ENCODE peak calls at places on chromosome 20, in seven cellular contexts. K is adipocyte, D is epithelial cell of esophagus, B is left lung, L is dorsolateral prefrontal cortex, F is colonic mucosa, P is foreskin fibroblast. I is an unnamed sample.

GRCh38 chr20:6651016-6651415 is 116.5 kb upstream of the BMP2 start:
- DNase-seq in K (no peak), D (peak), B (no peak), L (no peak), F (no peak), P (peak), I (no peak)

GRCh38 chr20:60765821-60766403 is 486.1 kb upstream of the CDH4 start:
- DNase-seq in K (no peak), D (no peak), B (no peak), L (no peak), F (no peak), P (no peak), I (no peak)

GRCh38 chr20:50303573-50304500 is 113.2 kb downstream of the CEBPB start:
- DNase-seq in K (peak), D (peak), B (no peak), L (peak), F (peak), P (peak), I (no peak)

GRCh38 chr20:48910360-48910781 is 11.1 kb upstream of the ARFGEF2 start:
- DNase-seq in K (no peak), D (no peak), B (no peak), L (no peak), F (no peak), P (peak), I (no peak)

GRCh38 chr20:8255945-8256632 is 124.0 kb downstream of the PLCB1 start:
- DNase-seq in K (no peak), D (peak), B (peak), L (no peak), F (no peak), P (no peak), I (no peak)

GRCh38 chr20:41178495-41178894 is 41.2 kb downstream of the PLCG1 start:
- DNase-seq in K (no peak), D (no peak), B (no peak), L (peak), F (no peak), P (no peak), I (peak)

GRCh38 chr20:50442526-50442925 is 67.7 kb upstream of the PTPN1 start:
- DNase-seq in K (peak), D (no peak), B (no peak), L (no peak), F (no peak), P (peak), I (no peak)

GRCh38 chr20:20697325-20697845 is 15.1 kb downstream of the RALGAPA2 start:
- DNase-seq in K (no peak), D (no peak), B (no peak), L (no peak), F (no peak), P (no peak), I (no peak)

GRCh38 chr20:2104236-2104635 is 2.6 kb downstream of the STK35 start:
- DNase-seq in K (peak), D (no peak), B (no peak), L (no peak), F (no peak), P (peak), I (no peak)

GRCh38 chr20:22942742-22943141 is 92.4 kb upstream of the SSTR4 start:
- DNase-seq in K (no peak), D (no peak), B (no peak), L (no peak), F (no peak), P (no peak), I (no peak)

GRCh38 chr20:53243152-53243551 is 271.0 kb downstream of the TSHZ2 start:
- DNase-seq in K (no peak), D (peak), B (no peak), L (no peak), F (no peak), P (no peak), I (no peak)

GRCh38 chr20:11112837-11113236 is 439.0 kb upstream of the JAG1 start:
- DNase-seq in K (no peak), D (peak), B (no peak), L (no peak), F (no peak), P (peak), I (no peak)

GRCh38 chr20:25336561-25337422 is 53.8 kb downstream of the ABHD12 start:
- DNase-seq in K (peak), D (peak), B (no peak), L (peak), F (no peak), P (peak), I (no peak)

GRCh38 chr20:61662226-61662945 is 403.3 kb downstream of the TAF4 start:
- DNase-seq in K (no peak), D (no peak), B (no peak), L (no peak), F (no peak), P (no peak), I (no peak)

GRCh38 chr20:15399781-15400180 is 1062.4 kb upstream of the FLRT3 start:
- DNase-seq in K (no peak), D (no peak), B (no peak), L (no peak), F (no peak), P (no peak), I (no peak)

GRCh38 chr20:6000851-6001250 is 50.4 kb downstream of the MCM8 start:
- DNase-seq in K (no peak), D (no peak), B (no peak), L (no peak), F (no peak), P (no peak), I (no peak)

GRCh38 chr20:56418385-56418861 is 6.4 kb downstream of the CASS4 start:
- DNase-seq in K (no peak), D (no peak), B (no peak), L (no peak), F (no peak), P (peak), I (no peak)

GRCh38 chr20:47805951-47806350 is 20.7 kb upstream of the SULF2 start:
- DNase-seq in K (no peak), D (no peak), B (no peak), L (no peak), F (no peak), P (no peak), I (no peak)

GRCh38 chr20:2451939-2452732 is 18.5 kb downstream of the SNRPB start:
- DNase-seq in K (peak), D (peak), B (peak), L (peak), F (peak), P (peak), I (peak)

GRCh38 chr20:47681977-47682812 is 103.1 kb downstream of the SULF2 start:
- DNase-seq in K (no peak), D (no peak), B (peak), L (no peak), F (no peak), P (peak), I (no peak)

GRCh38 chr20:34574426-34574825 is 15.9 kb downstream of the MAP1LC3A start:
- DNase-seq in K (no peak), D (no peak), B (no peak), L (no peak), F (no peak), P (no peak), I (no peak)

GRCh38 chr20:62141043-62141396 is 2.2 kb downstream of the PSMA7 start:
- DNase-seq in K (no peak), D (no peak), B (no peak), L (no peak), F (no peak), P (no peak), I (no peak)

GRCh38 chr20:36179170-36179945 is 24.8 kb downstream of the EPB41L1 start:
- DNase-seq in K (no peak), D (no peak), B (no peak), L (no peak), F (no peak), P (no peak), I (no peak)

GRCh38 chr20:10522328-10522727 is 87.2 kb downstream of the SLX4IP start:
- DNase-seq in K (no peak), D (no peak), B (no peak), L (no peak), F (no peak), P (no peak), I (no peak)

GRCh38 chr20:33679758-33680485 is 5.7 kb upstream of the NECAB3 start:
- DNase-seq in K (no peak), D (no peak), B (no peak), L (no peak), F (no peak), P (no peak), I (no peak)

GRCh38 chr20:1383621-1384404 is 9.0 kb downstream of the FKBP1A start:
- DNase-seq in K (no peak), D (no peak), B (peak), L (no peak), F (no peak), P (no peak), I (no peak)

GRCh38 chr20:17558154-17558940 is 11.5 kb upstream of the DSTN start:
- DNase-seq in K (peak), D (peak), B (peak), L (no peak), F (peak), P (peak), I (no peak)

GRCh38 chr20:35601990-35602389 is 13.6 kb upstream of the SPAG4 start:
- DNase-seq in K (no peak), D (no peak), B (no peak), L (no peak), F (no peak), P (no peak), I (no peak)

GRCh38 chr20:53945478-53945877 is 124.9 kb downstream of the BCAS1 start:
- DNase-seq in K (no peak), D (no peak), B (no peak), L (no peak), F (no peak), P (no peak), I (no peak)

GRCh38 chr20:11316244-11316643 is 601.4 kb upstream of the BTBD3 start:
- DNase-seq in K (no peak), D (no peak), B (no peak), L (no peak), F (no peak), P (no peak), I (no peak)

GRCh38 chr20:32456869-32457421 is 98.8 kb downstream of the ASXL1 start:
- DNase-seq in K (peak), D (no peak), B (no peak), L (no peak), F (no peak), P (peak), I (no peak)
- H3K4me3 ChIP-seq in K (peak), D (peak), B (peak), L (peak), F (peak), P (peak), I (peak)

GRCh38 chr20:45309075-45309474 is 976 bp upstream of the MATN4 start:
- DNase-seq in K (no peak), D (no peak), B (no peak), L (no peak), F (no peak), P (no peak), I (no peak)
- H3K4me3 ChIP-seq in K (no peak), D (no peak), B (no peak), L (no peak), F (no peak), P (no peak), I (no peak)

DNA sequence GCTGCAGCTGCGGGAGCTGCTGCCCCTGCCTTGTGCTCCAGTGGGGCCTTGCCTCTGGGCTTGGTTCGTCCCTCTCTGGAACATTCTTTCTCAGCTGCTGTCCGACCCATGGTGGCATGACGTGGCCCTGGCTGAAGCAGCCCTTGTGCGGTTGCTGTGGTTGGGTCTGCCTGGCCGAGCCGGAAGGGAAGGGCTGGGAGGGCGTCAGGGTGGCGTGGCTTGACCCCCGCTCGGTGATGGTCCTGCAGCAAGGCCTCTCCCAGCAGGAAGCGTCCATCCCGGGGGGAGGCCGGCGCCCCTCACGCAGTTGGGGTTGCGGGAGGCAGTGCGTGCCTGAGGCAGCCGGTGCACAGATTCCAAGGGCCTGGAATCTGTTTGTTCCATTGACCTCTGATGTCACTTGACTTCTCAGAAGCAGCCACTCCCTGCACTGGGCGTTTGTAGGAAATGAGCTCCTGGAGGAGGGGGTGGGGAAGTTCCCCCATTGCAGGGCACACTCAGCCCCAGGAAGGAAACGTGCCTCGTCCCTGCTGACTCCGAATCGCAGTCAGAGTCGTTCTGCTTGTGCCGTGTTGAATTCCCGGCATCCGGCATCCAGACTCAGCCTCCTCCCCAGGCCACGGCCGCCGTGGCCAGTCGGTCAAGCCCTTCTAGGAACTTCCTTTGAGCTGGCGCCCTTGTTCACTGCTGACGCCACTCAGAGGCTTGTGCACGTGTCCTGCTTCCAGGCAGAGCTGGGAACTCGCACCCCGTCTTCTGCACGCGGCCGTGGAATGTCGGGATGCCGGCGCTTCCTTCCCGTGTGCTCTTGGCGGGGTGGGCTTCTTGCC is 9.7 kb upstream of the TNFRSF6B start:
- DNase-seq in K (peak), D (peak), B (peak), L (no peak), F (peak), P (peak), I (no peak)
- H3K4me3 ChIP-seq in K (peak), D (no peak), B (no peak), L (no peak), F (no peak), P (no peak), I (peak)

GRCh38 chr20:51510961-51511360 is 31.6 kb downstream of the NFATC2 start:
- DNase-seq in K (peak), D (no peak), B (no peak), L (no peak), F (no peak), P (no peak), I (no peak)

GRCh38 chr20:51513545-51513944 is 29.0 kb downstream of the NFATC2 start:
- DNase-seq in K (no peak), D (no peak), B (no peak), L (no peak), F (no peak), P (no peak), I (no peak)

GRCh38 chr20:51511861-51512619 is 30.5 kb downstream of the NFATC2 start:
- DNase-seq in K (no peak), D (no peak), B (no peak), L (no peak), F (no peak), P (no peak), I (no peak)

GRCh38 chr20:51514252-51514651 is 28.3 kb downstream of the NFATC2 start:
- DNase-seq in K (no peak), D (no peak), B (no peak), L (no peak), F (no peak), P (no peak), I (no peak)

DNA sequence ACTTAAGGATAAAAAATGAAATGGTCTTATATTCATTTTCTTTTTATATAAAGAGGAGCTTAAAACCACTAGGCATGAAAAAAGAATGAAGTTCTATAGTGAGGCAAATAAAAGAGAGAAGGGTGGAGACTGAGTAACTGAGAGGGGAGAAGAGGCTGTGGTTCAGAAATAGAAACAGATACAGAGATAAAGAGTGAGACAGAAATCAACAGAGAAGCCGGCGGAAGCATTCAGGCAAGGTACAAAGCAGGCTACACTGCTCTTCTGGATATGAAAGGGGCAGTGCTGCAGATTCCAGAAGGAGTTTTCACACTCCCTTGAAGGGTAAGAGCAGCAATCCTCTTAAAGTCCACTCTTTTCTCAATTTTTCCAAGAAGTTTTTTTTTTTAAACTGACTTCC is 29.9 kb downstream of the NFATC2 start:
- DNase-seq in K (peak), D (no peak), B (no peak), L (no peak), F (no peak), P (no peak), I (no peak)
- H3K4me3 ChIP-seq in K (no peak), D (no peak), B (no peak), L (no peak), F (no peak), P (no peak), I (no peak)

GRCh38 chr20:38346247-38346651 is at the start of gene LBP:
- DNase-seq in K (no peak), D (no peak), B (no peak), L (no peak), F (no peak), P (no peak), I (no peak)
- H3K4me3 ChIP-seq in K (peak), D (no peak), B (no peak), L (no peak), F (no peak), P (no peak), I (no peak)

I was measured in breast epithelium.